ENCODE peak calls at places on chromosomes 6 and 20, in six cellular contexts. V is tibial nerve, B is A549, M is K562, J is ovary, P is stomach. K is an unnamed sample.

GRCh38 chr6:139853302-139853992 is 479.0 kb upstream of the CITED2 start:
- DNase-seq in B (no peak), P (no peak), V (no peak), J (no peak), M (no peak), K (no peak)

GRCh38 chr6:36590237-36590636 is 3.9 kb upstream of the SRSF3 start:
- DNase-seq in B (no peak), P (no peak), V (no peak), M (no peak), J (no peak), K (no peak)

GRCh38 chr20:36852187-36852586 is 23.8 kb upstream of the TLDC2 start:
- DNase-seq in B (no peak), P (no peak), V (no peak), J (no peak), M (no peak), K (no peak)

GRCh38 chr20:51862796-51863195 is 60.5 kb upstream of the SALL4 start:
- DNase-seq in P (no peak), J (no peak), V (no peak), M (no peak), B (no peak), K (no peak)

GRCh38 chr6:139920027-139920851 is 545.8 kb upstream of the CITED2 start:
- DNase-seq in J (no peak), B (no peak), P (no peak), M (no peak), V (no peak), K (no peak)

GRCh38 chr20:9270831-9271230 is 201.9 kb downstream of the PLCB4 start:
- DNase-seq in P (no peak), B (no peak), J (no peak), M (no peak), V (no peak), K (no peak)

GRCh38 chr20:3199976-3200755 is 4.3 kb downstream of the DDRGK1 start:
- DNase-seq in P (no peak), M (no peak), J (no peak), V (no peak), B (no peak), K (no peak)

GRCh38 chr6:106444777-106445507 is 84.4 kb downstream of the CRYBG1 start:
- DNase-seq in B (peak; percentile 63), M (peak; percentile 69), P (no peak), J (no peak), V (peak; percentile 39), K (no peak)

GRCh38 chr20:19903168-19903676 is 113.9 kb upstream of the NAA20 start:
- DNase-seq in V (peak; percentile 43), B (no peak), M (no peak), P (peak; percentile 44), J (peak; percentile 37), K (peak; percentile 53)

GRCh38 chr6:112383191-112383590 is 36.1 kb downstream of the RFPL4B start:
- DNase-seq in J (no peak), V (no peak), B (no peak), M (no peak), P (no peak), K (no peak)

GRCh38 chr20:41138217-41138526 is 829 bp downstream of the PLCG1 start:
- DNase-seq in B (no peak), M (no peak), V (no peak), P (no peak), J (no peak), K (no peak)

GRCh38 chr20:49701313-49701731 is 12.4 kb downstream of the B4GALT5 start:
- DNase-seq in J (no peak), P (no peak), M (no peak), B (no peak), V (no peak), K (no peak)

GRCh38 chr6:141513830-141514229 is 618.9 kb upstream of the GJE1 start:
- DNase-seq in B (no peak), J (no peak), V (no peak), M (no peak), P (no peak), K (no peak)

GRCh38 chr20:45822863-45823262 is 4.2 kb downstream of the TNNC2 start:
- DNase-seq in M (no peak), B (no peak), V (no peak), P (peak; percentile 54), J (no peak), K (peak; percentile 41)

GRCh38 chr6:20236899-20237600 is 24.8 kb upstream of the MBOAT1 start:
- DNase-seq in M (no peak), P (no peak), J (no peak), B (no peak), V (no peak), K (no peak)

GRCh38 chr6:45606831-45607400 is 229.2 kb upstream of the SUPT3H start:
- DNase-seq in B (no peak), J (no peak), M (no peak), P (no peak), V (no peak), K (no peak)

GRCh38 chr6:134373282-134373922 is 55.5 kb upstream of the SGK1 start:
- DNase-seq in B (peak; percentile 15), V (peak; percentile 59), J (peak; percentile 39), M (no peak), P (no peak), K (no peak)

GRCh38 chr6:40252531-40253258 is 318.4 kb upstream of the MOCS1 start:
- DNase-seq in V (no peak), J (no peak), M (no peak), P (no peak), B (no peak), K (no peak)

GRCh38 chr6:117440558-117441525 is 15.1 kb upstream of the ROS1 start:
- DNase-seq in P (no peak), J (no peak), B (peak; percentile 35), V (no peak), M (no peak), K (no peak)

GRCh38 chr6:135176464-135176863 is 4.6 kb upstream of the MYB start:
- DNase-seq in B (no peak), J (no peak), M (no peak), V (no peak), P (no peak), K (no peak)

GRCh38 chr6:7213416-7213815 is 99.6 kb downstream of the SSR1 start:
- DNase-seq in J (no peak), M (no peak), V (no peak), P (no peak), B (no peak), K (no peak)

GRCh38 chr6:25050356-25050755 is 114.6 kb upstream of the RIPOR2 start:
- DNase-seq in P (no peak), J (no peak), B (no peak), V (no peak), M (no peak), K (no peak)

GRCh38 chr6:117227245-117227962 is 38.0 kb upstream of the VGLL2 start:
- DNase-seq in V (no peak), B (no peak), M (no peak), P (no peak), J (no peak), K (no peak)

GRCh38 chr20:40715491-40715890 is 26.5 kb upstream of the MAFB start:
- DNase-seq in B (no peak), V (no peak), M (no peak), J (no peak), P (no peak), K (no peak)

GRCh38 chr20:10329387-10330005 is 104.5 kb downstream of the MKKS start:
- DNase-seq in P (no peak), J (no peak), B (no peak), V (no peak), M (no peak), K (no peak)

DNA sequence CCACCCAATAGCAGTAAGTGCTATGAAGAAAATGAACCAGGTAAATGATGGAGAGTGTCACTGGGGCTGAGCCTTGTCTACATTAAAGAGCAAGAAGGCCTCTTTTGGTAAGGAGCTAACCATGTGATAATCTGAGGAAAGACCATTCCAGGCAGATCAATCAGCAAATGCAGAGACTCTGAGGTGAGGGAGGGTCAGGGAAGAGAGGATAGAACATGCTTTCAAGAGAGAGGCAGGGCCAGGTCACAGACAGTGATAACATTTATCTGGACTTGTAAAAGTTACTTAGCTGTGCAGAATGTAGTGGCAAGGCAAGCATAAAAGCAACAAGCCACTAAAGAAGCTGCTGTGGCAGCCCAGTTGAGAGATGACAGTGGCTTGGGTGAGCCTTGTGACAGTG is 197.3 kb downstream of the TASP1 start:
- DNase-seq in M (no peak), J (no peak), V (no peak), B (no peak), P (no peak), K (no peak)
- H3K4me3 ChIP-seq in M (no peak overlapping the region), J (no peak overlapping the region), V (no peak overlapping the region), B (no peak overlapping the region), P (no peak overlapping the region), K (no peak overlapping the region)

DNA sequence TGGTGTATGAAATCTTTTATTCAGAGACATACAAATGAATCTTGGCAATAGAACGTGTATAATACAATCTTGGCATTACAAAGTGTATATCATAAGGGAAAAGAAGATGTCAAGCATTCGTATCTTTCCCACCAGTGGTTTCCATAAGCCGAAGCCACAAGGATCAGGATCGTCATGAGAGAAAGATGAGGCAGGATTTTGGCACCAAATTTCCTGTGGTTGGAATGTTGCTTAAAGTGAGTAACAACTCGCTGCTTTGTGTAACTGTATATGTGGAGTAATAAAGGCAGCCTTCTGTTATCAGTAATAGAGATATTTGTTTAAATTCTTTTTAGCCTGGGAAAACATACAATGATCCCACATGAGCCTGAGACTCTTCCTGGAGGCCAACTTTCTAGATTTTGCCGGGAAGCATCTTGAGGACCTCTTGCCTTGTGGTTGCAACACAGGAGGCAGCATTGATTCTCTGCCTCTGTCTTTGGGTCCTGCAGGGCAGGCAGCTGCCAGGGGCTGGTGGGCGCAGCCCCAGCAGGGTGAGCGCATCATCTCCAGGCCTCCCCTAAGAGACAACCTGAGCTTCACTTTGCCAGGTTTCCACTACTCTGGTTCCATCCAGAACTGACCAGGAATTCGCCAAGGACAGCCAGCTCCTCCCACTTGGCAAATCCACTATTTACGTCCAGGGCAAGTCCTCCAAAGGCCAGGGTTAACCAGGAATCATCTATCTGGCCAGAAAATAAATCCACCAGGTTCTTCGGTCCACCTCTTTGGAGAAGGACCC is 230.9 kb upstream of the SULF2 start:
- DNase-seq in J (peak; percentile 58), V (no peak), M (no peak), B (no peak), P (no peak), K (no peak)
- H3K4me1 ChIP-seq in J (peaks cover 8% of the 10 kb centered on the region), V (peaks cover 16% of the 10 kb centered on the region), M (no peaks in the 10 kb centered on the region), B (no peaks in the 10 kb centered on the region), P (no peaks in the 10 kb centered on the region), K (no peaks in the 10 kb centered on the region)

GRCh38 chr20:59652381-59652780 is 48.0 kb downstream of the PHACTR3 start:
- DNase-seq in J (no peak), P (no peak), B (no peak), V (no peak), M (no peak), K (no peak)
- TF ChIP-seq EP300 in J (no peak), P (no peak), B (no peak), V (no peak), M (no peak), K (no peak)

DNA sequence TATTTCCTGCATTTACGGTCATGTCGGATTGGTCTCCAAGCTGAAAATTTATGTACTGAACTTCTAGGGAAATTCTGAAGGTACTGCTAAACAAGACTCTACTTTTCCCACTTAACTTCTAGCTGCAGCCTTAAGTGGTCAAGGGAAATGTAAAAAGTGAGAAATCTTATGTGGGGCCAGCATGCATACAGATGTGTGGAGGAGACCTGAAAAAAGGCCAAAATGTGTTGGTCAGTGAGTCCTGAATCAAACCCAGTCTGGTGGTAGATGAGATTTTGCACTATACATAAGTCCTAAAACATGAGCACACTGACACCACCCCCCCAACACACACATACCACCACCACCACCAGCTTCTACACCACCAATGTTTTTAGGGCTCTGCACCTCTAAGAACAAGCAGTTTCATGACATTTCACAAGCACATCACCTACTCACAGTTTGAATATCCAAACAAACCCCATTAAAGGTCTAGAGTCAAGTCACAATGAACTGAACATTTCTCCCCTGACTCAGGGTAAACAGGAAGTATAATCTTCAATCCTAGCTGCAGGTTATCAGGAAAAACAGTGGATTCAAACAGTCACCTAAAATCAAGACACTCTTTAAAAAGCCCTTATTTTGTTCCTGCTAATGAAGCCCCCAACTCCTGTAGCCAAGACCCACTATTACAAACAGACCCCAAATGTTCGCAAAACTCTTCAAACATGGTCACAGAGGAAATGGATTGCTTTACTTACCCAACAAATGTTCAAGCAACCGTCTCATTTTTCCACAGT is 1.6 kb downstream of the ZMYND8 start:
- DNase-seq in P (no peak), V (no peak), B (no peak), J (no peak), M (no peak), K (no peak)
- H3K4me3 ChIP-seq in P (peak overlapping the region; percentile 26), V (peak overlapping the region; percentile 38), B (peak overlapping the region; percentile 10), J (peak overlapping the region; percentile 1), M (peak overlapping the region; percentile 65), K (peak overlapping the region; percentile 22)

K was measured in upper lobe of left lung.